ENCODE peak calls at places on chromosome 5, in six cellular contexts. One of them, this sample, is unnamed.
A peak's percentile ranks its signal among the peaks of the same experiment; 100 is the strongest.

GRCh38 chr5:124580925-124581821 is 165.3 kb downstream of the ZNF608 start:
- DNase-seq in Caki2: peak; percentile 47
- DNase-seq in ACHN: no peak
- DNase-seq in NCI-H2029: no peak
- DNase-seq in HEK293T: no peak
- DNase-seq in HTR-8/SVneo: no peak
- DNase-seq in this sample: no peak

GRCh38 chr5:126464959-126465358 is 41.8 kb downstream of the GRAMD2B start:
- DNase-seq in Caki2: no peak
- DNase-seq in HEK293T: no peak
- DNase-seq in ACHN: no peak
- DNase-seq in HTR-8/SVneo: no peak
- DNase-seq in NCI-H2029: peak; percentile 70
- DNase-seq in this sample: no peak

GRCh38 chr5:36272136-36272665 is 29.5 kb downstream of the RANBP3L start:
- DNase-seq in HTR-8/SVneo: no peak
- DNase-seq in ACHN: no peak
- DNase-seq in NCI-H2029: no peak
- DNase-seq in HEK293T: no peak
- DNase-seq in Caki2: no peak
- DNase-seq in this sample: no peak

GRCh38 chr5:17340363-17340762 is 122.9 kb downstream of the BASP1 start:
- DNase-seq in ACHN: no peak
- DNase-seq in HEK293T: no peak
- DNase-seq in Caki2: no peak
- DNase-seq in NCI-H2029: no peak
- DNase-seq in HTR-8/SVneo: no peak
- DNase-seq in this sample: no peak

GRCh38 chr5:113063927-113064326 is 87.3 kb downstream of the DCP2 start:
- DNase-seq in ACHN: no peak
- DNase-seq in HEK293T: no peak
- DNase-seq in Caki2: no peak
- DNase-seq in NCI-H2029: no peak
- DNase-seq in HTR-8/SVneo: no peak
- DNase-seq in this sample: no peak

GRCh38 chr5:378976-379742 is 57.6 kb downstream of the AHRR start:
- DNase-seq in Caki2: no peak
- DNase-seq in HEK293T: no peak
- DNase-seq in NCI-H2029: no peak
- DNase-seq in ACHN: no peak
- DNase-seq in HTR-8/SVneo: no peak
- DNase-seq in this sample: no peak

GRCh38 chr5:3386676-3387075 is 209.0 kb upstream of the IRX1 start:
- DNase-seq in Caki2: no peak
- DNase-seq in HEK293T: no peak
- DNase-seq in HTR-8/SVneo: no peak
- DNase-seq in ACHN: no peak
- DNase-seq in NCI-H2029: no peak
- DNase-seq in this sample: no peak

GRCh38 chr5:145975361-145976066 is 39.1 kb downstream of the SH3RF2 start:
- DNase-seq in Caki2: peak; percentile 94
- DNase-seq in ACHN: peak; percentile 94
- DNase-seq in HEK293T: peak; percentile 38
- DNase-seq in HTR-8/SVneo: peak; percentile 48
- DNase-seq in NCI-H2029: no peak
- DNase-seq in this sample: no peak

GRCh38 chr5:134450374-134450773 is 38.7 kb upstream of the CDKN2AIPNL start:
- DNase-seq in HEK293T: no peak
- DNase-seq in HTR-8/SVneo: no peak
- DNase-seq in Caki2: no peak
- DNase-seq in ACHN: no peak
- DNase-seq in NCI-H2029: no peak
- DNase-seq in this sample: no peak

GRCh38 chr5:40799248-40799647 is 1.1 kb upstream of the PRKAA1 start:
- DNase-seq in HEK293T: no peak
- DNase-seq in NCI-H2029: no peak
- DNase-seq in ACHN: no peak
- DNase-seq in Caki2: no peak
- DNase-seq in HTR-8/SVneo: no peak
- DNase-seq in this sample: no peak

GRCh38 chr5:139636975-139637408 is 11.2 kb upstream of the CXXC5 start:
- DNase-seq in HEK293T: no peak
- DNase-seq in NCI-H2029: no peak
- DNase-seq in Caki2: peak; percentile 44
- DNase-seq in ACHN: no peak
- DNase-seq in HTR-8/SVneo: no peak
- DNase-seq in this sample: no peak

GRCh38 chr5:57650360-57651069 is 167.9 kb upstream of the ACTBL2 start:
- DNase-seq in ACHN: peak; percentile 59
- DNase-seq in Caki2: peak; percentile 59
- DNase-seq in HEK293T: peak; percentile 40
- DNase-seq in NCI-H2029: peak; percentile 40
- DNase-seq in HTR-8/SVneo: peak; percentile 25
- DNase-seq in this sample: no peak

GRCh38 chr5:156188026-156188425 is 138.9 kb upstream of the SGCD start:
- DNase-seq in HTR-8/SVneo: no peak
- DNase-seq in Caki2: no peak
- DNase-seq in NCI-H2029: no peak
- DNase-seq in HEK293T: no peak
- DNase-seq in ACHN: no peak
- DNase-seq in this sample: no peak

GRCh38 chr5:1564182-1564748 is 40.5 kb upstream of the LPCAT1 start:
- DNase-seq in NCI-H2029: no peak
- DNase-seq in Caki2: peak; percentile 72
- DNase-seq in HTR-8/SVneo: no peak
- DNase-seq in HEK293T: no peak
- DNase-seq in ACHN: peak; percentile 60
- DNase-seq in this sample: no peak

GRCh38 chr5:40991981-40992559 is 79.1 kb downstream of the MROH2B start:
- DNase-seq in HTR-8/SVneo: no peak
- DNase-seq in Caki2: no peak
- DNase-seq in NCI-H2029: no peak
- DNase-seq in ACHN: no peak
- DNase-seq in HEK293T: no peak
- DNase-seq in this sample: no peak

GRCh38 chr5:133528841-133529240 is 83.5 kb downstream of the FSTL4 start:
- DNase-seq in HTR-8/SVneo: no peak
- DNase-seq in Caki2: no peak
- DNase-seq in NCI-H2029: no peak
- DNase-seq in ACHN: no peak
- DNase-seq in HEK293T: no peak
- DNase-seq in this sample: no peak

GRCh38 chr5:178547052-178547666 is 43.0 kb downstream of the COL23A1 start:
- DNase-seq in HTR-8/SVneo: no peak
- DNase-seq in NCI-H2029: no peak
- DNase-seq in ACHN: no peak
- DNase-seq in HEK293T: no peak
- DNase-seq in Caki2: no peak
- DNase-seq in this sample: no peak

GRCh38 chr5:149257875-149258705 is 13.6 kb upstream of the AFAP1L1 start:
- DNase-seq in Caki2: peak; percentile 61
- DNase-seq in HTR-8/SVneo: peak; percentile 30
- DNase-seq in HEK293T: no peak
- DNase-seq in NCI-H2029: no peak
- DNase-seq in ACHN: peak; percentile 92
- DNase-seq in this sample: no peak

GRCh38 chr5:99045864-99046263 is 117.1 kb upstream of the CHD1 start:
- DNase-seq in ACHN: no peak
- DNase-seq in HEK293T: no peak
- DNase-seq in Caki2: no peak
- DNase-seq in HTR-8/SVneo: no peak
- DNase-seq in NCI-H2029: no peak
- DNase-seq in this sample: no peak

GRCh38 chr5:68898961-68899471 is 194.8 kb upstream of the SLC30A5 start:
- DNase-seq in ACHN: no peak
- DNase-seq in Caki2: peak; percentile 2
- DNase-seq in HEK293T: no peak
- DNase-seq in HTR-8/SVneo: peak; percentile 35
- DNase-seq in NCI-H2029: peak; percentile 86
- DNase-seq in this sample: no peak

GRCh38 chr5:14138608-14139540 is 4.3 kb upstream of the TRIO start:
- DNase-seq in ACHN: no peak
- DNase-seq in HEK293T: no peak
- DNase-seq in NCI-H2029: no peak
- DNase-seq in HTR-8/SVneo: no peak
- DNase-seq in Caki2: no peak
- DNase-seq in this sample: no peak

GRCh38 chr5:132363431-132364112 is 5.9 kb upstream of the SLC22A5 start:
- DNase-seq in ACHN: peak; percentile 87
- DNase-seq in HTR-8/SVneo: peak; percentile 51
- DNase-seq in Caki2: peak; percentile 65
- DNase-seq in HEK293T: no peak
- DNase-seq in NCI-H2029: peak; percentile 7
- DNase-seq in this sample: no peak

GRCh38 chr5:176734756-176735342 is 75.5 kb upstream of the UNC5A start:
- DNase-seq in ACHN: no peak
- DNase-seq in HTR-8/SVneo: no peak
- DNase-seq in Caki2: no peak
- DNase-seq in NCI-H2029: no peak
- DNase-seq in HEK293T: no peak
- DNase-seq in this sample: no peak

GRCh38 chr5:117161718-117162386 is 587.2 kb upstream of the SEMA6A start:
- DNase-seq in HEK293T: no peak
- DNase-seq in NCI-H2029: no peak
- DNase-seq in ACHN: no peak
- DNase-seq in Caki2: no peak
- DNase-seq in HTR-8/SVneo: no peak
- DNase-seq in this sample: no peak

GRCh38 chr5:17143335-17143734 is 74.1 kb upstream of the BASP1 start:
- DNase-seq in HEK293T: no peak
- DNase-seq in ACHN: no peak
- DNase-seq in NCI-H2029: no peak
- DNase-seq in HTR-8/SVneo: no peak
- DNase-seq in Caki2: no peak
- DNase-seq in this sample: no peak

GRCh38 chr5:113663879-113664278 is 150.4 kb downstream of the YTHDC2 start:
- DNase-seq in HTR-8/SVneo: no peak
- DNase-seq in Caki2: peak; percentile 14
- DNase-seq in ACHN: peak; percentile 41
- DNase-seq in HEK293T: peak; percentile 45
- DNase-seq in NCI-H2029: no peak
- DNase-seq in this sample: no peak

GRCh38 chr5:16953729-16954128 is 17.6 kb upstream of the MYO10 start:
- DNase-seq in Caki2: no peak
- DNase-seq in HTR-8/SVneo: no peak
- DNase-seq in HEK293T: no peak
- DNase-seq in ACHN: no peak
- DNase-seq in NCI-H2029: no peak
- DNase-seq in this sample: no peak

GRCh38 chr5:97019435-97020117 is 83.7 kb downstream of the LNPEP start:
- DNase-seq in HTR-8/SVneo: peak; percentile 11
- DNase-seq in Caki2: no peak
- DNase-seq in NCI-H2029: no peak
- DNase-seq in ACHN: peak; percentile 86
- DNase-seq in HEK293T: no peak
- DNase-seq in this sample: no peak

GRCh38 chr5:172887735-172888134 is 53.7 kb downstream of the ERGIC1 start:
- DNase-seq in HTR-8/SVneo: no peak
- DNase-seq in NCI-H2029: no peak
- DNase-seq in HEK293T: no peak
- DNase-seq in Caki2: no peak
- DNase-seq in ACHN: no peak
- DNase-seq in this sample: no peak

GRCh38 chr5:125134216-125135081 is 388.0 kb upstream of the ZNF608 start:
- DNase-seq in ACHN: peak; percentile 36
- DNase-seq in Caki2: peak; percentile 67
- DNase-seq in HTR-8/SVneo: peak; percentile 53
- DNase-seq in NCI-H2029: no peak
- DNase-seq in HEK293T: no peak
- DNase-seq in this sample: no peak

GRCh38 chr5:11075010-11075860 is 314.2 kb upstream of the DAP start:
- DNase-seq in Caki2: no peak
- DNase-seq in HTR-8/SVneo: no peak
- DNase-seq in NCI-H2029: no peak
- DNase-seq in ACHN: no peak
- DNase-seq in HEK293T: no peak
- DNase-seq in this sample: no peak

GRCh38 chr5:141533897-141534296 is 45.0 kb downstream of the PCDHGC5 start:
- DNase-seq in HEK293T: no peak
- DNase-seq in NCI-H2029: no peak
- DNase-seq in ACHN: no peak
- DNase-seq in HTR-8/SVneo: no peak
- DNase-seq in Caki2: no peak
- DNase-seq in this sample: no peak

GRCh38 chr5:127012933-127013332 is 17.4 kb downstream of the MARCHF3 start:
- DNase-seq in NCI-H2029: no peak
- DNase-seq in HTR-8/SVneo: no peak
- DNase-seq in HEK293T: no peak
- DNase-seq in Caki2: no peak
- DNase-seq in ACHN: peak; percentile 59
- DNase-seq in this sample: no peak

GRCh38 chr5:6404129-6404528 is 25.8 kb upstream of the MED10 start:
- DNase-seq in Caki2: no peak
- DNase-seq in HTR-8/SVneo: no peak
- DNase-seq in ACHN: no peak
- DNase-seq in HEK293T: no peak
- DNase-seq in NCI-H2029: no peak
- DNase-seq in this sample: no peak

GRCh38 chr5:178419651-178420050 is 170.5 kb downstream of the COL23A1 start:
- DNase-seq in ACHN: no peak
- DNase-seq in NCI-H2029: no peak
- DNase-seq in HTR-8/SVneo: no peak
- DNase-seq in Caki2: no peak
- DNase-seq in HEK293T: no peak
- DNase-seq in this sample: no peak